ENCODE peak calls at places on chromosome 10, in seven cellular contexts. Z, M, R, V, P, B and Y are unnamed samples. For H3K9me3, the result is how much of the 10 kb centered on the place peaks cover.

GRCh38 chr10:24811906-24812305 is 88.2 kb upstream of the ARHGAP21 start:
- DNase-seq in P (no peak), B (peak), Z (peak), R (no peak), M (no peak), V (no peak), Y (no peak)

GRCh38 chr10:3746634-3747033 is 38.4 kb downstream of the KLF6 start:
- DNase-seq in Z (no peak), M (no peak), P (no peak), B (no peak), R (no peak), V (no peak), Y (no peak)

GRCh38 chr10:113093188-113094113 is 143.4 kb downstream of the TCF7L2 start:
- DNase-seq in V (peak), Z (no peak), M (peak), R (no peak), P (no peak), B (no peak), Y (no peak)

GRCh38 chr10:67722113-67722512 is 26.1 kb upstream of the CTNNA3 start:
- DNase-seq in Z (no peak), R (no peak), V (no peak), B (no peak), M (no peak), P (no peak), Y (no peak)

GRCh38 chr10:3887404-3887803 is 102.4 kb upstream of the KLF6 start:
- DNase-seq in R (no peak), M (no peak), B (no peak), Z (no peak), P (peak), V (no peak), Y (no peak)

GRCh38 chr10:28796606-28797512 is 119.5 kb downstream of the BAMBI start:
- DNase-seq in R (no peak), M (peak), Z (peak), V (no peak), P (peak), B (peak), Y (no peak)

GRCh38 chr10:94129393-94130130 is 135.8 kb downstream of the PLCE1 start:
- DNase-seq in M (peak), P (no peak), Z (peak), V (no peak), B (peak), R (no peak), Y (no peak)

GRCh38 chr10:4545077-4545476 is 280.9 kb upstream of the AKR1E2 start:
- DNase-seq in Z (no peak), B (no peak), R (no peak), M (no peak), P (no peak), V (no peak), Y (no peak)

GRCh38 chr10:3584926-3585784 is 199.9 kb downstream of the KLF6 start:
- DNase-seq in P (no peak), M (no peak), B (no peak), V (no peak), R (no peak), Z (peak), Y (no peak)

GRCh38 chr10:95214793-95215192 is 20.8 kb downstream of the ACSM6 start:
- DNase-seq in R (no peak), M (peak), B (peak), P (no peak), Z (no peak), V (no peak), Y (no peak)

GRCh38 chr10:98611432-98611831 is 164.7 kb upstream of the HPS1 start:
- DNase-seq in M (no peak), P (no peak), Z (no peak), B (no peak), R (no peak), V (no peak), Y (no peak)

GRCh38 chr10:30510184-30510931 is 76.4 kb downstream of the MAP3K8 start:
- DNase-seq in M (peak), P (no peak), V (no peak), R (no peak), Z (no peak), B (peak), Y (no peak)

GRCh38 chr10:14396441-14397048 is 65.8 kb upstream of the FRMD4A start:
- DNase-seq in B (peak), V (no peak), P (no peak), Z (no peak), M (no peak), R (no peak), Y (no peak)

GRCh38 chr10:116702165-116702564 is 40.2 kb downstream of the HSPA12A start:
- DNase-seq in Z (no peak), B (no peak), V (no peak), P (no peak), M (no peak), R (no peak), Y (no peak)

GRCh38 chr10:125096371-125096770 is 64.0 kb downstream of the CTBP2 start:
- DNase-seq in P (peak), Z (no peak), V (no peak), R (no peak), B (no peak), M (no peak), Y (no peak)

GRCh38 chr10:29956335-29956924 is 103.0 kb downstream of the JCAD start:
- DNase-seq in P (no peak), Z (no peak), R (no peak), M (no peak), B (peak), V (no peak), Y (no peak)

GRCh38 chr10:102665904-102666509 is 21.7 kb downstream of the TRIM8 start:
- DNase-seq in V (no peak), B (no peak), R (no peak), P (no peak), M (no peak), Z (peak), Y (no peak)

GRCh38 chr10:15227611-15228372 is 59.3 kb upstream of the NMT2 start:
- DNase-seq in Z (no peak), V (no peak), B (peak), M (peak), R (no peak), P (no peak), Y (no peak)

GRCh38 chr10:102660891-102661613 is 16.8 kb downstream of the TRIM8 start:
- DNase-seq in P (peak), B (peak), Z (peak), M (peak), R (peak), V (no peak), Y (peak)

GRCh38 chr10:132701846-132702190 is 84.1 kb downstream of the NKX6-2 start:
- DNase-seq in R (no peak), M (no peak), P (no peak), V (no peak), B (no peak), Z (peak), Y (no peak)

GRCh38 chr10:6487919-6488318 is 92.2 kb downstream of the PRKCQ start:
- DNase-seq in R (no peak), M (no peak), B (no peak), Z (no peak), P (no peak), V (no peak), Y (no peak)

GRCh38 chr10:14705548-14706234 is 69.0 kb downstream of the FAM107B start:
- DNase-seq in R (no peak), M (no peak), P (no peak), V (no peak), Z (no peak), B (peak), Y (no peak)

GRCh38 chr10:58087896-58088295 is 179.8 kb downstream of the IPMK start:
- DNase-seq in R (no peak), V (no peak), B (no peak), Z (no peak), P (no peak), M (no peak), Y (no peak)

GRCh38 chr10:14397069-14397468 is 66.3 kb upstream of the FRMD4A start:
- DNase-seq in Z (peak), V (no peak), R (no peak), B (peak), P (no peak), M (peak), Y (no peak)

GRCh38 chr10:93968452-93969044 is 25.2 kb upstream of the PLCE1 start:
- DNase-seq in M (no peak), Z (peak), V (no peak), B (peak), P (no peak), R (no peak), Y (no peak)

GRCh38 chr10:122204691-122205489 is 66.2 kb upstream of the BTBD16 start:
- DNase-seq in B (no peak), R (no peak), Z (no peak), P (no peak), M (no peak), V (no peak), Y (no peak)

GRCh38 chr10:132523561-132524442 is 13.8 kb upstream of the INPP5A start:
- DNase-seq in B (no peak), R (no peak), Z (peak), P (peak), M (no peak), V (no peak), Y (no peak)

GRCh38 chr10:26733750-26734568 is 36.5 kb downstream of the PDSS1 start:
- DNase-seq in R (no peak), B (no peak), P (no peak), V (no peak), Z (no peak), M (no peak), Y (no peak)

GRCh38 chr10:67385566-67385965 is 310.4 kb downstream of the CTNNA3 start:
- DNase-seq in B (no peak), V (no peak), Z (no peak), M (no peak), P (no peak), R (no peak), Y (no peak)

GRCh38 chr10:3887885-3888476 is 103.0 kb upstream of the KLF6 start:
- DNase-seq in B (peak), P (no peak), R (peak), Z (peak), V (peak), M (peak), Y (peak)

GRCh38 chr10:62638062-62638477 is 166.4 kb upstream of the ADO start:
- DNase-seq in R (no peak), B (peak), P (no peak), Z (no peak), M (peak), V (peak), Y (no peak)

GRCh38 chr10:102645388-102645740 is 1.1 kb downstream of the TRIM8 start:
- DNase-seq in Z (peak), M (peak), B (no peak), P (peak), R (peak), V (no peak), Y (peak)

GRCh38 chr10:100774876-100775275 is 29.5 kb downstream of the PAX2 start:
- DNase-seq in Z (no peak), P (no peak), M (no peak), B (no peak), V (no peak), R (no peak), Y (no peak)

GRCh38 chr10:28241766-28242399 is 61.0 kb downstream of the MPP7 start:
- DNase-seq in M (peak), Z (no peak), B (peak), R (peak), P (no peak), V (peak), Y (no peak)

GRCh38 chr10:6218692-6219493 is 16.2 kb downstream of the PFKFB3 start:
- DNase-seq in R (no peak), Z (no peak), M (peak), V (no peak), B (peak), P (no peak), Y (no peak)

GRCh38 chr10:17649052-17649451 is 5.1 kb downstream of the STAM start:
- DNase-seq in B (no peak), R (no peak), Z (no peak), V (no peak), M (no peak), P (no peak), Y (no peak)

DNA sequence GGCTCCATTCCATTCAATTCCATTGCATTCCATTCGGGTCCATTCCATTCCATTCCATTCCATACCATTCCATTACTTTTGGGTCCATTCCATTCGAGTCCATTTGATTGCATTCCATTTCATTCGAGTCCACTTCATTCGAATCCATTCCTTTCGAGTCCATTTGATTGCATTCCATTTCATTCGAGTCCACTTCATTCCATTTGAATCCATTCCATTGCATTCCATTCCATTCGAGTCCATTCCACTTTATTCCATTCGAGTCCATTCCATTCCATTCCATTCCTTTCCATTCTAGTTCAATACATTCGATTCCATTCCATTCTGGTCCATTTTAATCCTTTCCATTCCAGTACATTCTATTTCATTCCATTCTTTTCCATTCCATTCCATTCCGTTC is 334.0 kb downstream of the ZNF33B start:
- DNase-seq in B (no peak), Z (no peak), R (no peak), M (peak), V (no peak), P (no peak), Y (no peak)
- H3K9me3 ChIP-seq in B (under half), Z (under half), R (under half), M (under half), V (under half), P (half or more), Y (under half)

DNA sequence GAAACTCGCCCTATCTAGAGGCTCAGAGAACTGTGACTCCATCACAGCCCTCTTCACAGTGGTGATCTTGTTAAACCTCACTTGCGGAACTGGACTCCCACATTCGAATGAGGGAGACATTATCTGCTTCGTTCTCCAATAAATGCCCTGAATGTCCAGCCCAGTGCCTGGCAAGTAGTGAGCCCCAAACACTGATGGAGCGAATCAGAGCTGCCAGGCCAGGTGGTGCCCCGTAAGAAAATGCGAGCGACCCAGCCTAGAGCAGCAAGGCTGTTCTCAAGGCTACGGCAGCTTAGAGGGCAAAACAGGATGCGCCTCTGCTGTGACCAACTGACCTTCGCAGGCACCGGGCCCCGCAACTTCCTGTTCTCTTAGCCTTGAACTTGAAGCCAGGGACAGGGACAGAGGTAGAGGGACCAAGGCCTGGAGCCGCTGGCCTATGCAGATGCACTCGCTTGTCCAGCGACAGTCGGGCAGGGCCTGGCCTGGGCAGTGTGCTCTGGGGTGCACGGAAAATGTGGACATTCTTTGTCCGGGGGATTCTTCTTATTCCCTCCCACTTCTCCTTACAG is 217.6 kb downstream of the TCERG1L start:
- DNase-seq in P (no peak), B (no peak), V (no peak), R (no peak), Z (no peak), M (no peak), Y (no peak)
- H3K9me3 ChIP-seq in P (under half), B (under half), V (under half), R (under half), Z (under half), M (under half), Y (under half)

GRCh38 chr10:1454428-1454827 is 282.9 kb downstream of the ADARB2 start:
- DNase-seq in V (peak), M (no peak), R (no peak), B (no peak), P (no peak), Z (no peak), Y (no peak)
- H3K9me3 ChIP-seq in V (under half), M (under half), R (under half), B (under half), P (under half), Z (under half), Y (under half)

GRCh38 chr10:71948496-71949067 is 15.6 kb upstream of the CHST3 start:
- DNase-seq in V (no peak), B (no peak), R (no peak), P (no peak), M (no peak), Z (no peak), Y (no peak)

GRCh38 chr10:71941318-71941717 is 22.9 kb upstream of the CHST3 start:
- DNase-seq in R (no peak), M (no peak), P (no peak), Z (no peak), B (no peak), V (no peak), Y (no peak)

GRCh38 chr10:71950683-71951082 is 13.5 kb upstream of the CHST3 start:
- DNase-seq in B (no peak), V (no peak), M (no peak), Z (no peak), R (no peak), P (no peak), Y (no peak)

GRCh38 chr10:71945819-71946474 is 18.2 kb upstream of the CHST3 start:
- DNase-seq in Z (no peak), M (no peak), R (no peak), P (no peak), B (no peak), V (no peak), Y (no peak)

DNA sequence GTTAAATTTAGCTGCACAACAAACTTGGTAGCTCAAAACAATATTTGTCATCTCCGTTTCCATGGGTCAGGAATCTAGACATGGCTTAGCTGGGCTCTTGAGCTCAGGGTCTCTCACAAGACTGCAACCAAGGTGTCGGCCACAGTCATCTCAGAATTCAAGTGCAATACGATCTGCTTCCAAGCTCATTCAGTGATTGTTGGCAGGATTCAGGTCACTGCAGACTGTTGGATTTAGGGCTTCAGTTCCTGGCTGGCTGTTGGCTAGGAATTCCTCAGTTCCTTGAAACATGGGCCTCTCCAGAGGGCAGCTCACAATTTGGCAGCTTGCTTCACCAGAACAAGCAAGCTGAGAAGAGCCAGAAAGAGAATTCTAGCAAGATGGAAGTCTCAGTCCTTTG is 17.5 kb upstream of the CHST3 start:
- DNase-seq in V (no peak), B (no peak), M (no peak), Z (no peak), P (no peak), R (no peak), Y (no peak)
- H3K9me3 ChIP-seq in V (under half), B (under half), M (half or more), Z (under half), P (under half), R (under half), Y (under half)

GRCh38 chr10:38045129-38045528 is 34.7 kb downstream of the ZNF33A start:
- DNase-seq in R (no peak), B (no peak), V (no peak), M (no peak), Z (no peak), P (no peak), Y (no peak)

GRCh38 chr10:38038107-38038931 is 27.8 kb downstream of the ZNF33A start:
- DNase-seq in M (peak), V (peak), Z (no peak), P (no peak), R (no peak), B (no peak), Y (no peak)

GRCh38 chr10:38038932-38039245 is 28.4 kb downstream of the ZNF33A start:
- DNase-seq in M (no peak), P (no peak), R (no peak), Z (no peak), V (no peak), B (no peak), Y (no peak)

GRCh38 chr10:38047666-38048065 is 37.2 kb downstream of the ZNF33A start:
- DNase-seq in B (peak), V (no peak), P (no peak), R (no peak), M (peak), Z (no peak), Y (no peak)

DNA sequence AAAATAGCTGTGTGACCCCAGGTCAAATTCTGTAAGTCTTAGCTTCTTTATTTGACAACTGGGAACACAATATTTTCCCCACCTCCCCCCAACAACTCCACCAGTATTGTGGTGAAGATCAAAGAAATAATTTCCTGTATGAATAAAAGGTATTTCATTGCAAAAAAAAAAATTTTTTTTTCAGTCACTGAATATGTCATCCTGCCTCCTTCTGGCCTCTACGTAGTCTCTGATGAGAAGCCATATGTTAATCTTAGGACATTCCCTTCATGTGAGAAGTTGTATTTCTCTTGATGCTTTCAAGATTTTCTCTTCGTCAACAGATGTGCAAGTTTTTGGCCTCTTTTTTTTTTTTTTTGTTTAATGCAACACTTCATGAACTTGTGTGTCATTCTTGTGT is 33.0 kb downstream of the ZNF33A start:
- DNase-seq in B (no peak), M (no peak), P (no peak), Z (no peak), R (no peak), V (no peak), Y (no peak)
- H3K9me3 ChIP-seq in B (under half), M (under half), P (under half), Z (under half), R (under half), V (under half), Y (under half)